ENCODE peak calls at places on chromosome 10, in nine cellular contexts. G, S, A, B, H, E, F, T and D are unnamed samples.

GRCh38 chr10:106310596-106310995 is 853.9 kb downstream of the SORCS1 start:
- DNase-seq in G (no peak), S (no peak), A (no peak), B (no peak), H (no peak), E (no peak), F (no peak), T (no peak), D (no peak)

GRCh38 chr10:90319188-90319914 is 538.5 kb downstream of the HTR7 start:
- DNase-seq in G (peak), S (no peak), A (peak), B (peak), H (no peak), E (no peak), F (peak), T (no peak), D (peak)

GRCh38 chr10:12635127-12635541 is 285.8 kb downstream of the CAMK1D start:
- DNase-seq in G (no peak), S (no peak), A (no peak), B (no peak), H (no peak), E (peak), F (no peak), T (no peak), D (peak)

GRCh38 chr10:35427543-35427942 is 91.2 kb downstream of the CCNY start:
- DNase-seq in G (no peak), S (no peak), A (no peak), B (no peak), H (no peak), E (no peak), F (no peak), T (no peak), D (no peak)

GRCh38 chr10:15346440-15347141 is 24.5 kb downstream of the FAM171A1 start:
- DNase-seq in G (peak), S (peak), A (no peak), B (no peak), H (peak), E (peak), F (peak), T (no peak), D (no peak)

GRCh38 chr10:69317175-69318086 is 39.1 kb downstream of the HK1 start:
- DNase-seq in G (no peak), S (no peak), A (peak), B (no peak), H (no peak), E (no peak), F (no peak), T (peak), D (peak)

GRCh38 chr10:104563051-104563450 is 78.0 kb upstream of the SORCS3 start:
- DNase-seq in G (no peak), S (no peak), A (no peak), B (no peak), H (no peak), E (no peak), F (no peak), T (no peak), D (no peak)

GRCh38 chr10:44975487-44976331 is 2.9 kb downstream of the DEPP1 start:
- DNase-seq in G (peak), S (no peak), A (peak), B (no peak), H (no peak), E (peak), F (peak), T (peak), D (peak)

GRCh38 chr10:1230592-1231275 is 174.5 kb downstream of the WDR37 start:
- DNase-seq in G (no peak), S (no peak), A (no peak), B (no peak), H (no peak), E (no peak), F (no peak), T (no peak), D (no peak)

GRCh38 chr10:79127151-79127961 is 58.6 kb downstream of the ZMIZ1 start:
- DNase-seq in G (peak), S (peak), A (peak), B (no peak), H (no peak), E (peak), F (peak), T (no peak), D (peak)

GRCh38 chr10:97584060-97584797 is at the start of gene HOGA1:
- DNase-seq in G (peak), S (peak), A (peak), B (peak), H (peak), E (peak), F (peak), T (peak), D (peak)

GRCh38 chr10:132397671-132398565 is 918 bp downstream of the PWWP2B start:
- DNase-seq in G (peak), S (no peak), A (peak), B (no peak), H (peak), E (peak), F (peak), T (peak), D (peak)

GRCh38 chr10:22133640-22134624 is 83.9 kb downstream of the EBLN1 start:
- DNase-seq in G (peak), S (peak), A (no peak), B (no peak), H (peak), E (no peak), F (peak), T (no peak), D (peak)

GRCh38 chr10:90745565-90745964 is 112.3 kb downstream of the HTR7 start:
- DNase-seq in G (peak), S (no peak), A (no peak), B (no peak), H (no peak), E (no peak), F (no peak), T (no peak), D (no peak)

GRCh38 chr10:50946991-50947781 is 61.8 kb upstream of the A1CF start:
- DNase-seq in G (peak), S (no peak), A (no peak), B (no peak), H (no peak), E (no peak), F (peak), T (no peak), D (no peak)

GRCh38 chr10:97228775-97229157 is 43.0 kb upstream of the SLIT1 start:
- DNase-seq in G (no peak), S (no peak), A (no peak), B (no peak), H (no peak), E (no peak), F (no peak), T (no peak), D (no peak)

GRCh38 chr10:43078986-43079273 is 2.1 kb downstream of the RET start:
- DNase-seq in G (no peak), S (peak), A (no peak), B (peak), H (peak), E (no peak), F (peak), T (no peak), D (peak)

GRCh38 chr10:125137601-125138438 is 22.5 kb downstream of the CTBP2 start:
- DNase-seq in G (no peak), S (no peak), A (no peak), B (no peak), H (no peak), E (peak), F (no peak), T (peak), D (no peak)

GRCh38 chr10:46250898-46251856 is 35.6 kb upstream of the ANTXRL start:
- DNase-seq in G (no peak), S (no peak), A (no peak), B (no peak), H (no peak), E (peak), F (no peak), T (no peak), D (no peak)

GRCh38 chr10:58158806-58159205 is 108.9 kb downstream of the IPMK start:
- DNase-seq in G (peak), S (no peak), A (no peak), B (no peak), H (peak), E (no peak), F (peak), T (no peak), D (no peak)

GRCh38 chr10:11150255-11150731 is 132.6 kb downstream of the CELF2 start:
- DNase-seq in G (no peak), S (no peak), A (no peak), B (no peak), H (no peak), E (peak), F (no peak), T (no peak), D (no peak)

GRCh38 chr10:43299579-43299978 is 32.7 kb upstream of the RASGEF1A start:
- DNase-seq in G (no peak), S (no peak), A (no peak), B (no peak), H (no peak), E (no peak), F (no peak), T (no peak), D (no peak)

GRCh38 chr10:107340345-107340744 is 175.8 kb upstream of the SORCS1 start:
- DNase-seq in G (no peak), S (no peak), A (no peak), B (no peak), H (no peak), E (no peak), F (no peak), T (no peak), D (no peak)

GRCh38 chr10:13712799-13713581 is 126.2 kb downstream of the PRPF18 start:
- DNase-seq in G (peak), S (peak), A (peak), B (no peak), H (no peak), E (peak), F (peak), T (peak), D (peak)

GRCh38 chr10:103828587-103829186 is 26.7 kb downstream of the SH3PXD2A start:
- DNase-seq in G (no peak), S (no peak), A (no peak), B (no peak), H (no peak), E (no peak), F (no peak), T (peak), D (no peak)

GRCh38 chr10:113680172-113681111 is 730 bp downstream of the CASP7 start:
- DNase-seq in G (peak), S (peak), A (peak), B (no peak), H (no peak), E (peak), F (peak), T (peak), D (peak)

GRCh38 chr10:50740351-50740688 is 584 bp downstream of the ASAH2B start:
- DNase-seq in G (peak), S (peak), A (peak), B (no peak), H (no peak), E (peak), F (peak), T (peak), D (peak)

GRCh38 chr10:90939125-90939524 is 18.2 kb upstream of the ANKRD1 start:
- DNase-seq in G (no peak), S (no peak), A (no peak), B (no peak), H (no peak), E (no peak), F (no peak), T (no peak), D (no peak)

GRCh38 chr10:128853537-128853936 is 613.5 kb upstream of the MGMT start:
- DNase-seq in G (no peak), S (no peak), A (no peak), B (no peak), H (no peak), E (no peak), F (no peak), T (no peak), D (no peak)

GRCh38 chr10:123043409-123043925 is 34.7 kb downstream of the ACADSB start:
- DNase-seq in G (peak), S (peak), A (peak), B (peak), H (peak), E (peak), F (peak), T (no peak), D (peak)

GRCh38 chr10:19778996-19779395 is 37.2 kb upstream of the PLXDC2 start:
- DNase-seq in G (no peak), S (no peak), A (no peak), B (no peak), H (no peak), E (no peak), F (no peak), T (no peak), D (no peak)

GRCh38 chr10:23540401-23540800 is 101.5 kb downstream of the OTUD1 start:
- DNase-seq in G (peak), S (peak), A (no peak), B (no peak), H (no peak), E (no peak), F (no peak), T (no peak), D (no peak)

GRCh38 chr10:120392245-120392644 is 64.8 kb upstream of the PLPP4 start:
- DNase-seq in G (no peak), S (no peak), A (no peak), B (no peak), H (no peak), E (no peak), F (no peak), T (no peak), D (no peak)

GRCh38 chr10:100374137-100374655 is 27.2 kb downstream of the SCD start:
- DNase-seq in G (no peak), S (no peak), A (no peak), B (peak), H (peak), E (no peak), F (no peak), T (no peak), D (no peak)

GRCh38 chr10:14009315-14010082 is 321.2 kb downstream of the FRMD4A start:
- DNase-seq in G (peak), S (no peak), A (peak), B (no peak), H (peak), E (no peak), F (peak), T (no peak), D (peak)

GRCh38 chr10:76492026-76492425 is 1060.6 kb downstream of the LRMDA start:
- DNase-seq in G (peak), S (no peak), A (peak), B (no peak), H (no peak), E (no peak), F (peak), T (no peak), D (peak)

GRCh38 chr10:96509017-96509641 is 4.6 kb downstream of the TLL2 start:
- DNase-seq in G (peak), S (no peak), A (peak), B (no peak), H (no peak), E (no peak), F (peak), T (no peak), D (peak)

GRCh38 chr10:34203966-34204630 is 611.0 kb downstream of the PARD3 start:
- DNase-seq in G (no peak), S (no peak), A (no peak), B (no peak), H (no peak), E (no peak), F (no peak), T (no peak), D (no peak)

GRCh38 chr10:34206602-34207268 is 608.4 kb downstream of the PARD3 start:
- DNase-seq in G (no peak), S (no peak), A (no peak), B (no peak), H (no peak), E (no peak), F (no peak), T (no peak), D (no peak)

GRCh38 chr10:34205452-34205851 is 609.6 kb downstream of the PARD3 start:
- DNase-seq in G (no peak), S (no peak), A (no peak), B (no peak), H (no peak), E (no peak), F (no peak), T (no peak), D (no peak)

GRCh38 chr10:34207350-34207749 is 607.7 kb downstream of the PARD3 start:
- DNase-seq in G (no peak), S (no peak), A (no peak), B (no peak), H (no peak), E (no peak), F (no peak), T (no peak), D (no peak)

GRCh38 chr10:34206078-34206477 is 609.0 kb downstream of the PARD3 start:
- DNase-seq in G (no peak), S (no peak), A (no peak), B (no peak), H (no peak), E (no peak), F (no peak), T (no peak), D (no peak)
- TF ChIP-seq CTCF in G (no peak), S (no peak), A (no peak), B (no peak), H (no peak), E (no peak), F (no peak), T (no peak), D (no peak)

GRCh38 chr10:55144001-55144400 is 343.0 kb upstream of the PCDH15 start:
- DNase-seq in G (no peak), S (no peak), A (no peak), B (no peak), H (no peak), E (no peak), F (no peak), T (no peak), D (peak)
- TF ChIP-seq CTCF in G (no peak), S (no peak), A (no peak), B (no peak), H (no peak), E (no peak), F (no peak), T (no peak), D (no peak)

DNA sequence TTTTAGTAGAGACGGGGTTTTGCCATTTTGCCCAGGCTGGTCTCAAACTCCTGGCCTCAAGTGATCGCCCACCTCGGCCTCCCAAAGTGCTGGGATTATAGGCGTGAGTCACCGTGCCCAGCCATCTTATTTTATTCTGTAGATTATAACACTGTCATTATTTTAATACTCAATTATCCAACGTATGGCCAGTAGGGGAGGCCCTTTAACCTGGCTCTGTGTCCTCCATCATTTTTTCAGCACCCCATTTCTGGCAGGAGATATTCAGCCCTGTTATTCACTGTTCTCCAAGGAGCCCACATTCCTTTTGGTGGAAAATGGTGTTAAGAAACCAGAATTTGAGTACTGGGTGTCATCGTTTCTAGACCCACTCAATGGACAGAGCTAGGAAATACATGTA is 31.5 kb downstream of the PDSS1 start:
- DNase-seq in G (no peak), S (no peak), A (no peak), B (no peak), H (no peak), E (no peak), F (no peak), T (no peak), D (no peak)
- TF ChIP-seq CTCF in G (no peak), S (no peak), A (peak), B (no peak), H (peak), E (no peak), F (peak), T (no peak), D (peak)

GRCh38 chr10:52778511-52779392 is 6.2 kb upstream of the MBL2 start:
- DNase-seq in G (peak), S (no peak), A (no peak), B (peak), H (peak), E (no peak), F (peak), T (no peak), D (peak)
- TF ChIP-seq CTCF in G (peak), S (peak), A (peak), B (peak), H (peak), E (no peak), F (peak), T (no peak), D (peak)

GRCh38 chr10:48464121-48464870 is 140.6 kb downstream of the ARHGAP22 start:
- DNase-seq in G (no peak), S (no peak), A (no peak), B (no peak), H (no peak), E (no peak), F (no peak), T (peak), D (no peak)
- TF ChIP-seq CTCF in G (no peak), S (no peak), A (no peak), B (no peak), H (no peak), E (no peak), F (no peak), T (no peak), D (no peak)

GRCh38 chr10:47354162-47354561 is 6.0 kb downstream of the RBP3 start:
- DNase-seq in G (peak), S (no peak), A (no peak), B (no peak), H (no peak), E (no peak), F (peak), T (no peak), D (no peak)
- TF ChIP-seq CTCF in G (peak), S (no peak), A (peak), B (no peak), H (peak), E (no peak), F (peak), T (no peak), D (peak)

GRCh38 chr10:85105614-85106013 is 777.2 kb downstream of the CCSER2 start:
- DNase-seq in G (no peak), S (no peak), A (no peak), B (peak), H (peak), E (peak), F (no peak), T (no peak), D (no peak)
- TF ChIP-seq CTCF in G (no peak), S (peak), A (no peak), B (no peak), H (no peak), E (peak), F (no peak), T (no peak), D (no peak)

DNA sequence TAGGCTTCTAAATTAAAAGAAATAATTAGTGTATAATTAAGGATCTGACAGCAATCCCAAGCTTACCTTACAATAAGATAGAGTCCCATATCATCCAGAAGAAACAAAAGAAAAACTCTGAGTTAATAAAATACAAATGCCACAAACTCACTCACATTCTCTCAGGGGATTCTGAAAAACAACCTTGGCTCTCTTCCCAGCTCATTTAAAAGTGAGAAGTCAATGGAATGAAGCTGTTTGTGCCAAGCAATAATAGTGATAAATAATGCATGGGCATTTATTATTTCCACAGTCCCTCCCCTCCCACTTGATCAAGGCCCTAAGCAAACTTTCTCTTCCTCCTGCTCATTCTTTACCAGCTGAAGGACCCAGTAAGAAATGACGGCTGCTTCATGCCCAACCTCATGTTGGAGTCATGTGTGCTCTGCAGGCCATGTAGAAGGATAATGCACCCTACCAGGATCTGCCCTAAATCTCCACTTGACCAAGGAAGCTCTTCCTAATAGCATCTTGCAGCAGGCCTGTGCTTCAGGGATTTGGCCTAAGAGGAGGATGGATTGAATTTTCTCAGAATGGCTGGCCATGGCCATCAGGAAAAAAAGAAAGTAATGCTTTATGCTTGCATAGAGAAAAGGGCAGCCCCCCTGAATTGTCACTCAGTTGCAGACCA is 451.3 kb downstream of the GPAM start:
- DNase-seq in G (no peak), S (no peak), A (no peak), B (no peak), H (no peak), E (no peak), F (no peak), T (no peak), D (no peak)
- TF ChIP-seq CTCF in G (no peak), S (no peak), A (no peak), B (no peak), H (no peak), E (no peak), F (no peak), T (no peak), D (no peak)

GRCh38 chr10:31744025-31744424 is 184.6 kb downstream of the ARHGAP12 start:
- DNase-seq in G (no peak), S (no peak), A (no peak), B (no peak), H (no peak), E (no peak), F (no peak), T (no peak), D (no peak)

GRCh38 chr10:31741473-31741872 is 187.2 kb downstream of the ARHGAP12 start:
- DNase-seq in G (no peak), S (no peak), A (no peak), B (no peak), H (no peak), E (no peak), F (no peak), T (no peak), D (no peak)

GRCh38 chr10:31739146-31739545 is 189.5 kb downstream of the ARHGAP12 start:
- DNase-seq in G (no peak), S (no peak), A (no peak), B (no peak), H (no peak), E (no peak), F (no peak), T (no peak), D (no peak)

GRCh38 chr10:31739759-31740158 is 188.9 kb downstream of the ARHGAP12 start:
- DNase-seq in G (peak), S (no peak), A (no peak), B (no peak), H (no peak), E (no peak), F (peak), T (no peak), D (no peak)

GRCh38 chr10:31742255-31742654 is 186.4 kb downstream of the ARHGAP12 start:
- DNase-seq in G (no peak), S (no peak), A (no peak), B (no peak), H (no peak), E (no peak), F (no peak), T (no peak), D (no peak)
- TF ChIP-seq CTCF in G (no peak), S (no peak), A (no peak), B (no peak), H (no peak), E (no peak), F (no peak), T (no peak), D (no peak)